ENCODE peak calls at places on chromosome 9, in nine cellular contexts. R is body of pancreas; H is CD8-positive, alpha-beta T cell; M is psoas muscle; U is small intestine; K is right lobe of liver; O is transverse colon; A is Karpas-422; B is heart left ventricle. D is an unnamed sample.
A peak's percentile ranks its signal among the peaks of the same experiment; 100 is the strongest.

GRCh38 chr9:21326526-21327139 is 8.6 kb downstream of the KLHL9 start:
- DNase-seq in R (no peak), H (no peak), M (no peak), U (peak; percentile 58), K (no peak), O (no peak), A (peak; percentile 82), B (no peak), D (no peak)

GRCh38 chr9:97528529-97529230 is 27.2 kb downstream of the TMOD1 start:
- DNase-seq in R (no peak), H (no peak), M (no peak), U (no peak), K (no peak), O (no peak), A (no peak), B (peak; percentile 60), D (no peak)

GRCh38 chr9:120526493-120526892 is 53.5 kb downstream of the CDK5RAP2 start:
- DNase-seq in R (no peak), H (no peak), M (no peak), U (no peak), K (no peak), O (no peak), A (no peak), B (no peak), D (no peak)

GRCh38 chr9:107438211-107439030 is 51.1 kb downstream of the KLF4 start:
- DNase-seq in R (no peak), H (no peak), M (no peak), U (no peak), K (no peak), O (no peak), A (no peak), B (no peak), D (no peak)

GRCh38 chr9:115015018-115015635 is 84.7 kb upstream of the TNFSF8 start:
- DNase-seq in R (peak; percentile 26), H (no peak), M (no peak), U (peak; percentile 32), K (peak; percentile 56), O (peak; percentile 28), A (peak; percentile 59), B (peak; percentile 34), D (peak; percentile 40)

GRCh38 chr9:127059030-127059429 is 63.4 kb downstream of the ANGPTL2 start:
- DNase-seq in R (no peak), H (no peak), M (no peak), U (peak; percentile 26), K (no peak), O (no peak), A (no peak), B (no peak), D (no peak)

GRCh38 chr9:89379031-89379430 is 60.7 kb downstream of the SECISBP2 start:
- DNase-seq in R (no peak), H (no peak), M (no peak), U (no peak), K (no peak), O (no peak), A (no peak), B (no peak), D (no peak)

GRCh38 chr9:17531642-17532254 is 47.1 kb upstream of the SH3GL2 start:
- DNase-seq in R (peak; percentile 39), H (no peak), M (no peak), U (peak; percentile 19), K (no peak), O (peak; percentile 25), A (peak; percentile 79), B (no peak), D (peak; percentile 61)

GRCh38 chr9:98182069-98182820 is 10.2 kb downstream of the CORO2A start:
- DNase-seq in R (no peak), H (no peak), M (no peak), U (peak; percentile 85), K (no peak), O (no peak), A (no peak), B (no peak), D (no peak)

GRCh38 chr9:80699551-80699998 is 989.8 kb downstream of the TLE1 start:
- DNase-seq in R (no peak), H (no peak), M (no peak), U (no peak), K (no peak), O (no peak), A (no peak), B (no peak), D (no peak)

GRCh38 chr9:98378206-98379193 is 123.1 kb upstream of the TBC1D2 start:
- DNase-seq in R (no peak), H (no peak), M (no peak), U (no peak), K (no peak), O (no peak), A (no peak), B (no peak), D (no peak)

GRCh38 chr9:69809304-69809863 is 11.2 kb upstream of the CFAP95 start:
- DNase-seq in R (no peak), H (peak; percentile 24), M (no peak), U (no peak), K (no peak), O (no peak), A (peak; percentile 82), B (no peak), D (no peak)

GRCh38 chr9:21455320-21455719 is 15.1 kb downstream of the IFNA1 start:
- DNase-seq in R (no peak), H (peak; percentile 30), M (no peak), U (peak; percentile 24), K (no peak), O (peak; percentile 16), A (peak; percentile 76), B (no peak), D (no peak)

GRCh38 chr9:129962376-129962765 is 80.6 kb downstream of the FNBP1 start:
- DNase-seq in R (no peak), H (no peak), M (no peak), U (no peak), K (no peak), O (no peak), A (no peak), B (no peak), D (no peak)

GRCh38 chr9:101977614-101978210 is 239.3 kb upstream of the GRIN3A start:
- DNase-seq in R (no peak), H (no peak), M (no peak), U (peak; percentile 25), K (no peak), O (no peak), A (peak; percentile 67), B (no peak), D (no peak)

GRCh38 chr9:127155314-127155713 is 32.9 kb upstream of the ANGPTL2 start:
- DNase-seq in R (no peak), H (no peak), M (no peak), U (no peak), K (no peak), O (no peak), A (no peak), B (no peak), D (no peak)

GRCh38 chr9:21813575-21814473 is 11.4 kb downstream of the MTAP start:
- DNase-seq in R (peak; percentile 67), H (peak; percentile 52), M (peak; percentile 23), U (peak; percentile 89), K (no peak), O (peak; percentile 68), A (peak; percentile 90), B (peak; percentile 64), D (peak; percentile 66)

GRCh38 chr9:16272766-16273165 is 597.7 kb downstream of the BNC2 start:
- DNase-seq in R (no peak), H (no peak), M (no peak), U (no peak), K (no peak), O (no peak), A (no peak), B (no peak), D (no peak)

DNA sequence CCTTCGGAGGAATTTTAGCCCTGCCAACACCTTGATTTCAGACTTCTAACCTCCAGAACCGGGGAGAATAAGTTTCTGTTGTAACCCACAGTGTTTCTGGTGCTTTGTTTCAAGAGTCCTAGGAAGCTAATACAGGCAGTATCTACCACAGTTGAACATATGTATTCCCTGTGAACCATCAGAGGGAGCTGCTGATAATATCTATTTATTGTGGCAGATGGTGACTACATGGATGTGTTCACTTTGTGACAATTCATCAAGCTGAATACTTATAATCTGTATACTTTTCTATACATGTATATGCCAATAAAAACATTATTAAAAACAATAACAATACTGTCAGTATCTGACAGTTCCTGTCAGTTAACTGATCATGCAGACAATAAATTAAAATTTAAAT is 137.2 kb upstream of the GNA14 start:
- DNase-seq in R (no peak), H (no peak), M (no peak), U (no peak), K (no peak), O (no peak), A (no peak), B (no peak), D (no peak)
- H3K4me1 ChIP-seq in R (no peaks in the 10 kb centered on the region), H (no peaks in the 10 kb centered on the region), M (no peaks in the 10 kb centered on the region), U (no peaks in the 10 kb centered on the region), K (peaks cover 7% of the 10 kb centered on the region), O (peaks cover 8% of the 10 kb centered on the region), A (no peaks in the 10 kb centered on the region), B (peaks cover 4% of the 10 kb centered on the region), D (peaks cover 3% of the 10 kb centered on the region)

DNA sequence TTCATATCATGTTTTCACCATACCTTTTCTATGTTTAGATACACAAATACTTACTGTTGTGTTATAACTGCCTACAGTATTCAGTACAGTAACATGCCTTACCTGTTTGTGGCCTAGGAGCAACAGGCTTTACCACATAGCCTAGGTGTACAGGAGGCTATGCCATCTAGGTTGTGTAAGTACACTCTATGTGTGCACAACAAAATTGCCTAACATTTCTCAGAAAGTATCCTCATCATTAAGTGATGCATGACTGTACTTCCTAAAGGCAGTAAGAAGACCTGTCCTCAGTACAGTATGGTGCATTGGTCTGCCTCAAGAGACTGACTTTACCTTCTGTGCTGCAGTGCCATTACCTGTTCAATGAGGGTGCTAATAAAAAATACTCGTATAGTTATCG is 7.9 kb downstream of the TXN start:
- DNase-seq in R (no peak), H (no peak), M (no peak), U (no peak), K (no peak), O (no peak), A (no peak), B (no peak), D (no peak)
- H3K36me3 ChIP-seq in R (peaks cover 2% of the 10 kb centered on the region), H (peaks cover 7% of the 10 kb centered on the region), M (peaks cover 4% of the 10 kb centered on the region), U (peaks cover 8% of the 10 kb centered on the region), K (no peaks in the 10 kb centered on the region), O (no peaks in the 10 kb centered on the region), A (peaks cover 49% of the 10 kb centered on the region), B (peaks cover 46% of the 10 kb centered on the region), D (peaks cover 66% of the 10 kb centered on the region)

DNA sequence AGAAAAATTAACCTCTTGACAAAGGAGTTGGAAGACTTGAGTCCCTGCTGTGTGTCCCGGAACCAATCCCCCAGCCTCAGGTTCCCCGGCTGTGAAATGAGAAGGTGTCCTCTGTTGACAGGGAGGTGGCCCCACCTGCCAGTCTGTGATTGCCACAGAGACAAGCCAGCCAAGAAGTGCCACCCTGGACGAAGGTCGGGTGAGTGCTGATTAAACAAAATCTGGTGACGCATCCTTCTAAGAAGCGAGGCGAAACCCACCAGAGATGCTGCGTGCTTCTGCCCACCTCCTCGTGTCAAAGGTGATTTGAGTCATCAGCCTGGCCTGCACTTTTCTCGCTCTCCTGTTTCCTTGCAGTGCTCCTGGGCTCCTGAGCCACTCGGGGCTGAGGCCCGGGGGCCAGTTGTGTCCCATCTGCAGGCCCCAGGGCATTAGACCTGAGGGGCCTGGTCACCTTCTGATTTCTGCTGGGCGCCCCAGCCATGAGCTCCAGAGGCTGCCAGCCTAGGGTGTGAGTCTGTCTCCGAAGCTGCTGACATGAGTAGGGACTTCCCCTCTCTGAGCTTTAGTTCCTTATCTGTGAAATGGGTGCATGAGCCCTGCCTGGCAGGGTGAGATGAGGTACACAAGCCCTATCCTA is 28.7 kb downstream of the NEK6 start:
- DNase-seq in R (no peak), H (peak; percentile 33), M (no peak), U (peak; percentile 97), K (peak; percentile 87), O (peak; percentile 81), A (no peak), B (no peak), D (peak; percentile 58)
- H3K4me1 ChIP-seq in R (peaks cover 68% of the 10 kb centered on the region), H (peaks cover 15% of the 10 kb centered on the region), M (peaks cover 32% of the 10 kb centered on the region), U (peaks cover 13% of the 10 kb centered on the region), K (peaks cover 84% of the 10 kb centered on the region), O (peaks cover 80% of the 10 kb centered on the region), A (peaks cover 95% of the 10 kb centered on the region), B (peaks cover 64% of the 10 kb centered on the region), D (peaks cover 100% of the 10 kb centered on the region)

GRCh38 chr9:133680976-133681657 is 45.0 kb downstream of the DBH start:
- DNase-seq in R (no peak), H (no peak), M (no peak), U (no peak), K (peak; percentile 37), O (no peak), A (no peak), B (peak; percentile 22), D (no peak)
- H3K36me3 ChIP-seq in R (no peaks in the 10 kb centered on the region), H (no peaks in the 10 kb centered on the region), M (no peaks in the 10 kb centered on the region), U (no peaks in the 10 kb centered on the region), K (no peaks in the 10 kb centered on the region), O (no peaks in the 10 kb centered on the region), A (no peaks in the 10 kb centered on the region), B (no peaks in the 10 kb centered on the region), D (no peaks in the 10 kb centered on the region)

D was measured in stomach.